ENCODE peak calls at places on chromosomes 3 and 15, in five cellular contexts. One of them, this sample, is unnamed.

GRCh38 chr3:112647122-112647521 is 6.2 kb upstream of the CCDC80 start:
- DNase-seq in IMR-90: peak
- DNase-seq in left lung: no peak
- DNase-seq in heart left ventricle: no peak
- DNase-seq in lower lobe of right lung: no peak
- DNase-seq in this sample: peak

GRCh38 chr3:71103430-71103881 is 480.1 kb downstream of the FOXP1 start:
- DNase-seq in IMR-90: peak
- DNase-seq in left lung: peak
- DNase-seq in lower lobe of right lung: peak
- DNase-seq in heart left ventricle: peak
- DNase-seq in this sample: no peak

GRCh38 chr15:98113357-98113756 is 152.9 kb downstream of the ARRDC4 start:
- DNase-seq in heart left ventricle: no peak
- DNase-seq in lower lobe of right lung: no peak
- DNase-seq in IMR-90: no peak
- DNase-seq in left lung: no peak
- DNase-seq in this sample: no peak

GRCh38 chr3:120369000-120369399 is 19.8 kb upstream of the LRRC58 start:
- DNase-seq in IMR-90: no peak
- DNase-seq in heart left ventricle: no peak
- DNase-seq in lower lobe of right lung: no peak
- DNase-seq in left lung: no peak
- DNase-seq in this sample: no peak

GRCh38 chr3:36903119-36903882 is 41.6 kb downstream of the TRANK1 start:
- DNase-seq in lower lobe of right lung: no peak
- DNase-seq in IMR-90: no peak
- DNase-seq in left lung: no peak
- DNase-seq in heart left ventricle: no peak
- DNase-seq in this sample: no peak

GRCh38 chr3:32510075-32510724 is 7.5 kb upstream of the CMTM6 start:
- DNase-seq in lower lobe of right lung: no peak
- DNase-seq in heart left ventricle: peak
- DNase-seq in left lung: peak
- DNase-seq in IMR-90: peak
- DNase-seq in this sample: peak

GRCh38 chr3:39101022-39101689 is 6.3 kb downstream of the GORASP1 start:
- DNase-seq in heart left ventricle: no peak
- DNase-seq in lower lobe of right lung: no peak
- DNase-seq in IMR-90: peak
- DNase-seq in left lung: no peak
- DNase-seq in this sample: peak

GRCh38 chr3:185549651-185550111 is 2.7 kb downstream of the LIPH start:
- DNase-seq in IMR-90: peak
- DNase-seq in lower lobe of right lung: no peak
- DNase-seq in heart left ventricle: no peak
- DNase-seq in left lung: no peak
- DNase-seq in this sample: no peak

GRCh38 chr15:41936649-41937567 is 35.4 kb downstream of the EHD4 start:
- DNase-seq in IMR-90: peak
- DNase-seq in lower lobe of right lung: no peak
- DNase-seq in heart left ventricle: peak
- DNase-seq in left lung: no peak
- DNase-seq in this sample: no peak

GRCh38 chr3:45746182-45746973 is 50.0 kb downstream of the SLC6A20 start:
- DNase-seq in lower lobe of right lung: no peak
- DNase-seq in left lung: no peak
- DNase-seq in heart left ventricle: no peak
- DNase-seq in IMR-90: no peak
- DNase-seq in this sample: no peak

GRCh38 chr3:128619146-128619890 is 31.3 kb downstream of the RPN1 start:
- DNase-seq in lower lobe of right lung: no peak
- DNase-seq in IMR-90: peak
- DNase-seq in left lung: no peak
- DNase-seq in heart left ventricle: no peak
- DNase-seq in this sample: peak

GRCh38 chr3:183244219-183244618 is 8.8 kb upstream of the B3GNT5 start:
- DNase-seq in IMR-90: no peak
- DNase-seq in heart left ventricle: peak
- DNase-seq in lower lobe of right lung: peak
- DNase-seq in left lung: peak
- DNase-seq in this sample: no peak

GRCh38 chr3:113496924-113497323 is 18.0 kb downstream of the SPICE1 start:
- DNase-seq in left lung: no peak
- DNase-seq in IMR-90: peak
- DNase-seq in heart left ventricle: no peak
- DNase-seq in lower lobe of right lung: no peak
- DNase-seq in this sample: no peak

GRCh38 chr3:71046791-71047190 is 536.7 kb downstream of the FOXP1 start:
- DNase-seq in left lung: no peak
- DNase-seq in lower lobe of right lung: no peak
- DNase-seq in IMR-90: no peak
- DNase-seq in heart left ventricle: no peak
- DNase-seq in this sample: no peak

GRCh38 chr3:113912551-113913246 is 35.1 kb upstream of the ZDHHC23 start:
- DNase-seq in IMR-90: peak
- DNase-seq in heart left ventricle: no peak
- DNase-seq in left lung: no peak
- DNase-seq in lower lobe of right lung: no peak
- DNase-seq in this sample: peak

GRCh38 chr15:92495468-92495867 is 101.8 kb downstream of the ST8SIA2 start:
- DNase-seq in lower lobe of right lung: no peak
- DNase-seq in left lung: no peak
- DNase-seq in heart left ventricle: no peak
- DNase-seq in IMR-90: no peak
- DNase-seq in this sample: no peak

GRCh38 chr3:65951836-65952505 is 86.7 kb downstream of the MAGI1 start:
- DNase-seq in left lung: no peak
- DNase-seq in lower lobe of right lung: no peak
- DNase-seq in IMR-90: peak
- DNase-seq in heart left ventricle: no peak
- DNase-seq in this sample: no peak

GRCh38 chr3:55166577-55167555 is 239.0 kb upstream of the LRTM1 start:
- DNase-seq in lower lobe of right lung: no peak
- DNase-seq in left lung: no peak
- DNase-seq in IMR-90: peak
- DNase-seq in heart left ventricle: no peak
- DNase-seq in this sample: no peak

GRCh38 chr3:56787258-56787777 is 14.4 kb downstream of the ARHGEF3 start:
- DNase-seq in lower lobe of right lung: no peak
- DNase-seq in left lung: no peak
- DNase-seq in IMR-90: no peak
- DNase-seq in heart left ventricle: no peak
- DNase-seq in this sample: no peak

GRCh38 chr15:55481842-55482241 is 26.2 kb downstream of the DNAAF4 start:
- DNase-seq in heart left ventricle: no peak
- DNase-seq in lower lobe of right lung: no peak
- DNase-seq in left lung: no peak
- DNase-seq in IMR-90: no peak
- DNase-seq in this sample: no peak

GRCh38 chr3:50268703-50269451 is at the start of gene SEMA3B:
- DNase-seq in heart left ventricle: peak
- DNase-seq in left lung: peak
- DNase-seq in lower lobe of right lung: peak
- DNase-seq in IMR-90: no peak
- DNase-seq in this sample: peak

GRCh38 chr15:36479200-36479896 is 100.1 kb upstream of the CDIN1 start:
- DNase-seq in lower lobe of right lung: no peak
- DNase-seq in heart left ventricle: no peak
- DNase-seq in left lung: no peak
- DNase-seq in IMR-90: peak
- DNase-seq in this sample: no peak

GRCh38 chr3:76470285-76470684 is 569.6 kb upstream of the ROBO2 start:
- DNase-seq in left lung: no peak
- DNase-seq in heart left ventricle: no peak
- DNase-seq in IMR-90: peak
- DNase-seq in lower lobe of right lung: no peak
- DNase-seq in this sample: no peak

GRCh38 chr3:14413381-14414071 is 11.1 kb downstream of the SLC6A6 start:
- DNase-seq in lower lobe of right lung: peak
- DNase-seq in heart left ventricle: no peak
- DNase-seq in left lung: peak
- DNase-seq in IMR-90: peak
- DNase-seq in this sample: no peak

GRCh38 chr3:157464283-157464682 is 27.6 kb downstream of the PTX3 start:
- DNase-seq in lower lobe of right lung: no peak
- DNase-seq in IMR-90: peak
- DNase-seq in left lung: no peak
- DNase-seq in heart left ventricle: no peak
- DNase-seq in this sample: no peak

GRCh38 chr3:116929534-116930222 is 220.1 kb downstream of the TUSC7 start:
- DNase-seq in lower lobe of right lung: no peak
- DNase-seq in left lung: no peak
- DNase-seq in heart left ventricle: no peak
- DNase-seq in IMR-90: no peak
- DNase-seq in this sample: no peak

GRCh38 chr15:77057072-77057471 is 13.8 kb downstream of the TSPAN3 start:
- DNase-seq in lower lobe of right lung: no peak
- DNase-seq in left lung: no peak
- DNase-seq in IMR-90: no peak
- DNase-seq in heart left ventricle: no peak
- DNase-seq in this sample: no peak

GRCh38 chr3:156174229-156174847 is 54.0 kb downstream of the KCNAB1 start:
- DNase-seq in heart left ventricle: no peak
- DNase-seq in IMR-90: peak
- DNase-seq in lower lobe of right lung: no peak
- DNase-seq in left lung: no peak
- DNase-seq in this sample: no peak

GRCh38 chr3:33884204-33884561 is 85.8 kb downstream of the PDCD6IP start:
- DNase-seq in heart left ventricle: no peak
- DNase-seq in lower lobe of right lung: no peak
- DNase-seq in IMR-90: no peak
- DNase-seq in left lung: no peak
- DNase-seq in this sample: no peak

GRCh38 chr3:46929324-46929723 is 47.2 kb downstream of the CCDC12 start:
- DNase-seq in IMR-90: no peak
- DNase-seq in heart left ventricle: peak
- DNase-seq in lower lobe of right lung: peak
- DNase-seq in left lung: peak
- DNase-seq in this sample: no peak

GRCh38 chr3:149115114-149115513 is 14.3 kb upstream of the HPS3 start:
- DNase-seq in left lung: no peak
- DNase-seq in IMR-90: no peak
- DNase-seq in heart left ventricle: no peak
- DNase-seq in lower lobe of right lung: no peak
- DNase-seq in this sample: no peak

GRCh38 chr3:37608061-37608702 is 253.5 kb upstream of the CTDSPL start:
- DNase-seq in IMR-90: no peak
- DNase-seq in lower lobe of right lung: no peak
- DNase-seq in left lung: no peak
- DNase-seq in heart left ventricle: no peak
- DNase-seq in this sample: peak

GRCh38 chr3:58497074-58497473 is 5.2 kb downstream of the KCTD6 start:
- DNase-seq in IMR-90: no peak
- DNase-seq in left lung: no peak
- DNase-seq in heart left ventricle: no peak
- DNase-seq in lower lobe of right lung: no peak
- DNase-seq in this sample: no peak

GRCh38 chr3:51380601-51381332 is 4.3 kb upstream of the MANF start:
- DNase-seq in heart left ventricle: no peak
- DNase-seq in IMR-90: no peak
- DNase-seq in lower lobe of right lung: no peak
- DNase-seq in left lung: no peak
- DNase-seq in this sample: no peak

GRCh38 chr15:43513550-43513949 is 3.9 kb upstream of the MAP1A start:
- DNase-seq in IMR-90: peak
- DNase-seq in lower lobe of right lung: no peak
- DNase-seq in heart left ventricle: no peak
- DNase-seq in left lung: no peak
- DNase-seq in this sample: no peak
- H3K27ac ChIP-seq in IMR-90: peak
- H3K27ac ChIP-seq in lower lobe of right lung: no peak
- H3K27ac ChIP-seq in heart left ventricle: peak
- H3K27ac ChIP-seq in left lung: no peak
- H3K27ac ChIP-seq in this sample: no peak

GRCh38 chr15:60138397-60138968 is 134.4 kb downstream of the FOXB1 start:
- DNase-seq in heart left ventricle: no peak
- DNase-seq in left lung: no peak
- DNase-seq in IMR-90: no peak
- DNase-seq in lower lobe of right lung: no peak
- DNase-seq in this sample: no peak

GRCh38 chr15:60135961-60136360 is 131.8 kb downstream of the FOXB1 start:
- DNase-seq in lower lobe of right lung: no peak
- DNase-seq in IMR-90: no peak
- DNase-seq in heart left ventricle: no peak
- DNase-seq in left lung: no peak
- DNase-seq in this sample: no peak

GRCh38 chr15:60130811-60131210 is 126.7 kb downstream of the FOXB1 start:
- DNase-seq in left lung: no peak
- DNase-seq in IMR-90: no peak
- DNase-seq in lower lobe of right lung: no peak
- DNase-seq in heart left ventricle: no peak
- DNase-seq in this sample: no peak

GRCh38 chr15:60137711-60138396 is 133.7 kb downstream of the FOXB1 start:
- DNase-seq in heart left ventricle: no peak
- DNase-seq in left lung: no peak
- DNase-seq in lower lobe of right lung: no peak
- DNase-seq in IMR-90: no peak
- DNase-seq in this sample: peak

DNA sequence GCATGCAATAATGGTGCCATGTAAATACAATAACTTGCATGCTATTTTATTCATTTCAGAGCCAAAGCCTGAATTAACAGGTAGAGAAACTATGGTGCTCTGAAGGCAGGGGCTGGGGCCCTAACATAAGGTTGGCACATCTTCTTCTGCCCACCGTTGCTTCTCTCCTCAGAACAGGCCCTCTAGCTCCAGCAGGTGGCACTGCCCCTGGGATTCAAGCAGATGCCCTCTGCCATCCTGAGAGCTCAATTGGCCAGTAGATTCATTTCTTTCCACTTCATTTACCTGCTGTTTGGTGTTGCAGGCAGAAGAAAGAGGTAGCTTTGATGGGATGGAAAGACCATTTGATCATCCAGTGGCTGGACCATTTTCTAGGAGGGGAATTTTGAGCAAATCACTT is 130.5 kb downstream of the FOXB1 start:
- DNase-seq in lower lobe of right lung: no peak
- DNase-seq in left lung: no peak
- DNase-seq in heart left ventricle: no peak
- DNase-seq in IMR-90: no peak
- DNase-seq in this sample: no peak
- TF ChIP-seq CTCF in lower lobe of right lung: no peak
- TF ChIP-seq CTCF in left lung: no peak
- TF ChIP-seq CTCF in heart left ventricle: no peak
- TF ChIP-seq CTCF in IMR-90: no peak
- TF ChIP-seq CTCF in this sample: no peak

GRCh38 chr15:49026700-49027099 is 19.5 kb downstream of the SECISBP2L start:
- DNase-seq in IMR-90: no peak
- DNase-seq in heart left ventricle: no peak
- DNase-seq in lower lobe of right lung: no peak
- DNase-seq in left lung: no peak
- DNase-seq in this sample: no peak
- H3K27ac ChIP-seq in IMR-90: no peak
- H3K27ac ChIP-seq in heart left ventricle: no peak
- H3K27ac ChIP-seq in lower lobe of right lung: no peak
- H3K27ac ChIP-seq in left lung: no peak
- H3K27ac ChIP-seq in this sample: no peak

GRCh38 chr15:33846151-33846550 is 122.1 kb upstream of the CHRM5 start:
- DNase-seq in lower lobe of right lung: no peak
- DNase-seq in left lung: no peak
- DNase-seq in heart left ventricle: no peak
- DNase-seq in IMR-90: no peak
- DNase-seq in this sample: no peak
- TF ChIP-seq CTCF in lower lobe of right lung: no peak
- TF ChIP-seq CTCF in left lung: no peak
- TF ChIP-seq CTCF in heart left ventricle: no peak
- TF ChIP-seq CTCF in IMR-90: no peak
- TF ChIP-seq CTCF in this sample: no peak